ENCODE peak calls at places on chromosome 16, in six cellular contexts. K is cardiac muscle cell; P is GM12865; F is A549; W is stimulated activated CD4-positive, alpha-beta T cell treated with anti-CD3 and anti-CD28 coated beads, Interleukin-12 subunit alpha, Interleukin-12 subunit beta, amount 100 ng/mL, for 24 hours; V is CD14-positive monocyte. B is an unnamed sample.

GRCh38 chr16:24971718-24972117 is 43.5 kb downstream of the ARHGAP17 start:
- DNase-seq in K (no peak), P (no peak), F (no peak), W (no peak), V (no peak), B (no peak)

GRCh38 chr16:30075503-30076275 is at the start of gene PPP4C:
- DNase-seq in K (peak), P (peak), F (peak), W (peak), V (peak), B (peak)

GRCh38 chr16:58501242-58502131 is 1.5 kb downstream of the NDRG4 start:
- DNase-seq in K (no peak), P (peak), F (no peak), W (no peak), V (no peak), B (no peak)

GRCh38 chr16:88746511-88746910 is 38.5 kb downstream of the PIEZO1 start:
- DNase-seq in K (peak), P (no peak), F (no peak), W (no peak), V (no peak), B (no peak)

GRCh38 chr16:68331879-68332410 is 21.1 kb downstream of the PRMT7 start:
- DNase-seq in K (no peak), P (no peak), F (no peak), W (no peak), V (no peak), B (no peak)

GRCh38 chr16:88839745-88840588 is 16.8 kb downstream of the GALNS start:
- DNase-seq in K (no peak), P (no peak), F (no peak), W (no peak), V (no peak), B (no peak)

GRCh38 chr16:57128787-57129389 is 36.5 kb downstream of the CPNE2 start:
- DNase-seq in K (no peak), P (peak), F (no peak), W (no peak), V (no peak), B (peak)

GRCh38 chr16:24129412-24129918 is 126.7 kb upstream of the CACNG3 start:
- DNase-seq in K (no peak), P (no peak), F (no peak), W (no peak), V (no peak), B (no peak)

GRCh38 chr16:86806838-86807351 is 228.5 kb downstream of the FOXL1 start:
- DNase-seq in K (no peak), P (no peak), F (no peak), W (no peak), V (no peak), B (no peak)

GRCh38 chr16:73326770-73327470 is 279.0 kb upstream of the ZFHX3 start:
- DNase-seq in K (peak), P (no peak), F (no peak), W (no peak), V (no peak), B (no peak)

GRCh38 chr16:27400751-27401620 is 988 bp upstream of the IL21R start:
- DNase-seq in K (peak), P (no peak), F (no peak), W (no peak), V (no peak), B (no peak)

GRCh38 chr16:12225816-12226480 is 249.4 kb downstream of the SNX29 start:
- DNase-seq in K (no peak), P (no peak), F (no peak), W (no peak), V (no peak), B (no peak)

GRCh38 chr16:87897563-87898505 is 28.5 kb upstream of the SLC7A5 start:
- DNase-seq in K (no peak), P (peak), F (no peak), W (peak), V (no peak), B (peak)

GRCh38 chr16:14360326-14361037 is 269.6 kb downstream of the PARN start:
- DNase-seq in K (no peak), P (no peak), F (no peak), W (no peak), V (no peak), B (no peak)

GRCh38 chr16:79589495-79590134 is 10.9 kb downstream of the MAF start:
- DNase-seq in K (no peak), P (no peak), F (no peak), W (no peak), V (no peak), B (no peak)

GRCh38 chr16:1906846-1907165 is 11.4 kb downstream of the HS3ST6 start:
- DNase-seq in K (no peak), P (no peak), F (no peak), W (no peak), V (no peak), B (no peak)

GRCh38 chr16:55542459-55543082 is 23.9 kb upstream of the CAPNS2 start:
- DNase-seq in K (peak), P (no peak), F (no peak), W (no peak), V (no peak), B (no peak)

GRCh38 chr16:84281077-84281476 is 13.6 kb upstream of the WFDC1 start:
- DNase-seq in K (peak), P (peak), F (peak), W (no peak), V (no peak), B (no peak)

GRCh38 chr16:2008631-2009301 is 855 bp downstream of the ZNF598 start:
- DNase-seq in K (peak), P (peak), F (no peak), W (no peak), V (no peak), B (no peak)

GRCh38 chr16:87263418-87264052 is 53.7 kb downstream of the C16orf95 start:
- DNase-seq in K (no peak), P (no peak), F (no peak), W (no peak), V (no peak), B (no peak)

GRCh38 chr16:21169249-21169981 is 10.9 kb downstream of the LDAF1 start:
- DNase-seq in K (no peak), P (no peak), F (no peak), W (no peak), V (no peak), B (no peak)

GRCh38 chr16:54107803-54108202 is 178.8 kb downstream of the IRX3 start:
- DNase-seq in K (no peak), P (no peak), F (no peak), W (no peak), V (no peak), B (no peak)

GRCh38 chr16:68802190-68802589 is 41.1 kb upstream of the TANGO6 start:
- DNase-seq in K (peak), P (no peak), F (no peak), W (no peak), V (no peak), B (no peak)

GRCh38 chr16:52578007-52578828 is 31.3 kb upstream of the TOX3 start:
- DNase-seq in K (no peak), P (no peak), F (peak), W (no peak), V (no peak), B (no peak)

GRCh38 chr16:19809121-19809635 is 75.5 kb downstream of the GPRC5B start:
- DNase-seq in K (peak), P (no peak), F (peak), W (no peak), V (no peak), B (no peak)

GRCh38 chr16:27321013-27321960 is 7.5 kb downstream of the IL4R start:
- DNase-seq in K (no peak), P (no peak), F (no peak), W (no peak), V (no peak), B (no peak)